ENCODE peak calls at places on chromosomes 1 and 21, in four cellular contexts. One of them, this sample, is unnamed.

GRCh38 chr1:204714194-204714860 is 28.8 kb upstream of the LRRN2 start:
- DNase-seq in K562: no peak
- DNase-seq in GM12878: no peak
- DNase-seq in HepG2: no peak
- DNase-seq in this sample: no peak

GRCh38 chr1:189510827-189511226 is 966.8 kb downstream of the BRINP3 start:
- DNase-seq in K562: no peak
- DNase-seq in GM12878: no peak
- DNase-seq in HepG2: no peak
- DNase-seq in this sample: no peak

GRCh38 chr1:79259390-79260336 is 253.1 kb upstream of the ADGRL4 start:
- DNase-seq in K562: no peak
- DNase-seq in GM12878: no peak
- DNase-seq in HepG2: no peak
- DNase-seq in this sample: no peak

GRCh38 chr1:48678684-48679083 is 98.0 kb downstream of the BEND5 start:
- DNase-seq in K562: no peak
- DNase-seq in GM12878: no peak
- DNase-seq in HepG2: no peak
- DNase-seq in this sample: no peak

GRCh38 chr1:41735587-41736290 is 183.0 kb downstream of the HIVEP3 start:
- DNase-seq in K562: no peak
- DNase-seq in GM12878: no peak
- DNase-seq in HepG2: no peak
- DNase-seq in this sample: no peak

GRCh38 chr1:100671604-100672003 is 47.9 kb upstream of the VCAM1 start:
- DNase-seq in K562: no peak
- DNase-seq in GM12878: no peak
- DNase-seq in HepG2: no peak
- DNase-seq in this sample: no peak

GRCh38 chr1:28437260-28437923 is 67.9 kb downstream of the PHACTR4 start:
- DNase-seq in K562: peak; percentile 63
- DNase-seq in GM12878: no peak
- DNase-seq in HepG2: peak; percentile 58
- DNase-seq in this sample: no peak

GRCh38 chr1:226915672-226915995 is 24.5 kb upstream of the COQ8A start:
- DNase-seq in K562: peak; percentile 42
- DNase-seq in GM12878: no peak
- DNase-seq in HepG2: no peak
- DNase-seq in this sample: no peak

GRCh38 chr21:43188712-43189151 is 19.9 kb downstream of the CRYAA start:
- DNase-seq in K562: no peak
- DNase-seq in GM12878: no peak
- DNase-seq in HepG2: no peak
- DNase-seq in this sample: no peak

GRCh38 chr1:43437031-43437973 is 16.4 kb downstream of the HYI start:
- DNase-seq in K562: no peak
- DNase-seq in GM12878: no peak
- DNase-seq in HepG2: no peak
- DNase-seq in this sample: no peak

GRCh38 chr1:85623061-85623471 is 42.5 kb downstream of the CCN1 start:
- DNase-seq in K562: no peak
- DNase-seq in GM12878: no peak
- DNase-seq in HepG2: no peak
- DNase-seq in this sample: no peak

GRCh38 chr21:45516071-45516670 is 26.1 kb downstream of the SLC19A1 start:
- DNase-seq in K562: no peak
- DNase-seq in GM12878: no peak
- DNase-seq in HepG2: no peak
- DNase-seq in this sample: no peak

GRCh38 chr1:19014765-19015164 is 58.3 kb upstream of the IFFO2 start:
- DNase-seq in K562: no peak
- DNase-seq in GM12878: no peak
- DNase-seq in HepG2: no peak
- DNase-seq in this sample: peak; percentile 24

GRCh38 chr1:61079898-61080336 is 2.4 kb upstream of the NFIA start:
- DNase-seq in K562: peak; percentile 96
- DNase-seq in GM12878: no peak
- DNase-seq in HepG2: peak; percentile 77
- DNase-seq in this sample: peak; percentile 56

GRCh38 chr1:180173952-180174351 is 19.3 kb downstream of the QSOX1 start:
- DNase-seq in K562: no peak
- DNase-seq in GM12878: no peak
- DNase-seq in HepG2: no peak
- DNase-seq in this sample: no peak

GRCh38 chr1:6248798-6249731 is 5.1 kb downstream of the HES3 start:
- DNase-seq in K562: peak; percentile 65
- DNase-seq in GM12878: no peak
- DNase-seq in HepG2: no peak
- DNase-seq in this sample: no peak

GRCh38 chr21:37565530-37566223 is 199.1 kb downstream of the DYRK1A start:
- DNase-seq in K562: peak; percentile 62
- DNase-seq in GM12878: no peak
- DNase-seq in HepG2: peak; percentile 90
- DNase-seq in this sample: no peak

GRCh38 chr1:155729031-155729898 is 40.4 kb downstream of the DAP3 start:
- DNase-seq in K562: peak; percentile 67
- DNase-seq in GM12878: no peak
- DNase-seq in HepG2: peak; percentile 76
- DNase-seq in this sample: peak; percentile 73

GRCh38 chr1:169604781-169605560 is 18.7 kb upstream of the F5 start:
- DNase-seq in K562: no peak
- DNase-seq in GM12878: peak; percentile 55
- DNase-seq in HepG2: no peak
- DNase-seq in this sample: no peak

GRCh38 chr1:44246806-44247205 is 33.5 kb downstream of the DMAP1 start:
- DNase-seq in K562: no peak
- DNase-seq in GM12878: no peak
- DNase-seq in HepG2: no peak
- DNase-seq in this sample: no peak

GRCh38 chr1:61436491-61437120 is 288.3 kb downstream of the TM2D1 start:
- DNase-seq in K562: no peak
- DNase-seq in GM12878: no peak
- DNase-seq in HepG2: no peak
- DNase-seq in this sample: no peak

GRCh38 chr1:223210786-223211115 is 67.7 kb upstream of the TLR5 start:
- DNase-seq in K562: peak; percentile 65
- DNase-seq in GM12878: no peak
- DNase-seq in HepG2: no peak
- DNase-seq in this sample: no peak

GRCh38 chr1:6282577-6283270 is 21.8 kb upstream of the GPR153 start:
- DNase-seq in K562: no peak
- DNase-seq in GM12878: no peak
- DNase-seq in HepG2: no peak
- DNase-seq in this sample: no peak

GRCh38 chr1:112877741-112878140 is 78.3 kb downstream of the SLC16A1 start:
- DNase-seq in K562: no peak
- DNase-seq in GM12878: no peak
- DNase-seq in HepG2: no peak
- DNase-seq in this sample: no peak

GRCh38 chr1:233479026-233479890 is 134.6 kb upstream of the KCNK1 start:
- DNase-seq in K562: no peak
- DNase-seq in GM12878: no peak
- DNase-seq in HepG2: peak; percentile 7
- DNase-seq in this sample: no peak
- TF ChIP-seq BRCA1 in K562: no peak
- TF ChIP-seq BRCA1 in GM12878: no peak
- TF ChIP-seq BRCA1 in HepG2: no peak
- TF ChIP-seq BRCA1 in this sample: no peak

DNA sequence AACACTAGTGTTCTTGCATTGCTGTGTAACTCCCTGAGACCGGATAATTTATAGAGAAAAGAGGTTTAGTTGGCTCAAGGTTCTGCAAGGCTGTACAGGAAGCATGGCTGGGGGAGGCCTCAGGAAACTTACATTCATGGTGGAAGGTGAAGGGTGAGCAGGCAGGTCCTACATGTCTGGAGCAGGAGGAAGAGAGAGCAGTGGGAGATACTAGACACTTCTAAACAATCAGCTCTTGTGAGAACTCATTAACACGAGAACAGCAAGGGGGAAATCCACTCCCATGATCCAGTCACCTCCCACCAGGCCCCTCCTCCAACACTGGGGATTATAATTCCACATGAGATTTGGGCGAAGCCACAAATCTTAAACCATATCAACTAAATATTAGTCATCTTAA is 30.1 kb downstream of the RNF2 start:
- DNase-seq in K562: no peak
- DNase-seq in GM12878: no peak
- DNase-seq in HepG2: no peak
- DNase-seq in this sample: no peak
- TF ChIP-seq SRF in K562: no peak
- TF ChIP-seq SRF in GM12878: no peak
- TF ChIP-seq SRF in HepG2: no peak
- TF ChIP-seq SRF in this sample: no peak

DNA sequence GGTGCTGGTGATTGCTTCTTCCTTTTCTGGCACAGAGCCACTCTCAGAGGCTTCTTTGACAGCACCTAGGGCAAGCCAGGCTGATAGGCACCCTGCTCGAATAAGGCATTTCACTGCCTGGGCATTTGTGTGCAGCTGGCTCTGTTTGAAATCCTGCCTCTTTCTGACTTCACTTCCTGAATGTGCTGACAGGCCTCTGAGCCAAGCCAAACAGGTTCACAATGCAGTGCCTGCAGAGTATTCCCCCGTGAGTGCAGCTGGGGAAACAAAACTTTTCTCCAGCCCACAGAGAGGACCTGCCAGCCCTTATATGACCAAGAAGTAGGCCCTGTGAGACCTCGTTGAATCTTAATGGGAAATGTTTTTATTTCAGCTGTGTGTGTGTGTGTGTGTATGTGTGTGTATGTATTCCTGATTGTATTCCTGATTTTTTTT is 10.4 kb downstream of the JUN start:
- DNase-seq in K562: no peak
- DNase-seq in GM12878: no peak
- DNase-seq in HepG2: no peak
- DNase-seq in this sample: no peak
- TF ChIP-seq POLR2AphosphoS5 in K562: no peak
- TF ChIP-seq POLR2AphosphoS5 in GM12878: no peak
- TF ChIP-seq POLR2AphosphoS5 in HepG2: no peak
- TF ChIP-seq POLR2AphosphoS5 in this sample: no peak

GRCh38 chr1:7648761-7649384 is 122.2 kb upstream of the VAMP3 start:
- DNase-seq in K562: no peak
- DNase-seq in GM12878: no peak
- DNase-seq in HepG2: no peak
- DNase-seq in this sample: no peak
- TF ChIP-seq BRCA1 in K562: no peak
- TF ChIP-seq BRCA1 in GM12878: no peak
- TF ChIP-seq BRCA1 in HepG2: no peak
- TF ChIP-seq BRCA1 in this sample: no peak

GRCh38 chr1:182259963-182260362 is 131.6 kb downstream of the GLUL start:
- DNase-seq in K562: no peak
- DNase-seq in GM12878: no peak
- DNase-seq in HepG2: no peak
- DNase-seq in this sample: no peak

GRCh38 chr1:182262425-182262824 is 129.2 kb downstream of the GLUL start:
- DNase-seq in K562: peak; percentile 69
- DNase-seq in GM12878: no peak
- DNase-seq in HepG2: no peak
- DNase-seq in this sample: no peak

GRCh38 chr1:182261655-182262054 is 129.9 kb downstream of the GLUL start:
- DNase-seq in K562: no peak
- DNase-seq in GM12878: no peak
- DNase-seq in HepG2: no peak
- DNase-seq in this sample: no peak

GRCh38 chr1:182259229-182259872 is 132.2 kb downstream of the GLUL start:
- DNase-seq in K562: peak; percentile 87
- DNase-seq in GM12878: peak; percentile 66
- DNase-seq in HepG2: no peak
- DNase-seq in this sample: no peak

GRCh38 chr1:182260516-182260915 is 131.1 kb downstream of the GLUL start:
- DNase-seq in K562: peak; percentile 58
- DNase-seq in GM12878: no peak
- DNase-seq in HepG2: no peak
- DNase-seq in this sample: no peak
- TF ChIP-seq SRF in K562: no peak
- TF ChIP-seq SRF in GM12878: no peak
- TF ChIP-seq SRF in HepG2: no peak
- TF ChIP-seq SRF in this sample: no peak

GRCh38 chr1:31300193-31300592 is 3.4 kb downstream of the ZCCHC17 start:
- DNase-seq in K562: no peak
- DNase-seq in GM12878: no peak
- DNase-seq in HepG2: no peak
- DNase-seq in this sample: no peak

GRCh38 chr1:31299365-31299764 is 2.5 kb downstream of the ZCCHC17 start:
- DNase-seq in K562: peak; percentile 25
- DNase-seq in GM12878: no peak
- DNase-seq in HepG2: no peak
- DNase-seq in this sample: no peak

GRCh38 chr1:31295874-31296485 is 608 bp downstream of the SNRNP40 start:
- DNase-seq in K562: peak; percentile 7
- DNase-seq in GM12878: no peak
- DNase-seq in HepG2: no peak
- DNase-seq in this sample: no peak

GRCh38 chr1:31297273-31298247 is 728 bp downstream of the ZCCHC17 start:
- DNase-seq in K562: peak; percentile 23
- DNase-seq in GM12878: no peak
- DNase-seq in HepG2: peak; percentile 2
- DNase-seq in this sample: no peak

DNA sequence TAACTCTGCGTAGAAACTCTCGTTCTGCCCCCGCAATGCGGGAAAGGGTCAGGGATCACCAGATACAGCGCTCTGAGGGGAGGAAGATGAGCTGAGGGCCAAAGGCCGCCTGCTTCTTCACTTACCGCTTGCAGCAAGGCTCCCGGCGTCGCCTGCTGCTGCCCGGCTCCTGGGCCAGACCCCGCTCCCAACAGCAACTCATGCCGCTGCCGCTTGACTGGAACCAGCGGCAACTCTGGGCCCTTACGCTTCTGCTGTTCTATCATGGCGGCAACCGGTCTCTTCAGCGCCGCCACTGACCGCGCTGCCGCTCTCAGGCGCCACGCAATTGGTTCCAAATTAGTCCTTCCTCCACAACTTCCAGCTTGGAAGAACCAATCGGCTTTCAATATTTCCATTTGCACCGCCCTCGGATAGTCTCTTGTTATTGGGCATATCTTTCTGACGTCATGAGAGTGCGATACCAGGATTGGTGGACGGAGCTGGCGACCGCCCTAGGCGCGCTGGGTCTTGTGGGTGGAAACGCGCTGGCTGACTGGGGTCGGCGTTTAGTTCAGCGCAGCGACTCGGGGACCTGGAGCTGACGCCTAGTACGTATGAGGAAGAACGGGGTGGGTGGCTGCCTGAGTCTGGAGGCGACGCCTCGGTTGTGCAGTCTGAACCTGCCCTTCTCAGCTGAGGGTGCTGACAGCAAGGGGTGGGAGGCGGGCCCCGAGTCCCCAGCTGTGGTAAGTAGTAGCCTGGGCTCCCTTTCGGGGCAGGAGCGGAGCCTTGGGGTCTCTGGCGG is at the start of the genes SNRNP40 and ZCCHC17:
- DNase-seq in K562: peak; percentile 100
- DNase-seq in GM12878: peak; percentile 98
- DNase-seq in HepG2: peak; percentile 100
- DNase-seq in this sample: peak; percentile 96
- TF ChIP-seq POLR2AphosphoS5 in K562: peak; percentile 86
- TF ChIP-seq POLR2AphosphoS5 in GM12878: peak; percentile 98
- TF ChIP-seq POLR2AphosphoS5 in HepG2: peak; percentile 95
- TF ChIP-seq POLR2AphosphoS5 in this sample: peak; percentile 94

GRCh38 chr1:38456564-38456876 is 403.1 kb downstream of the RRAGC start:
- DNase-seq in K562: no peak
- DNase-seq in GM12878: no peak
- DNase-seq in HepG2: no peak
- DNase-seq in this sample: no peak
- TF ChIP-seq BRCA1 in K562: no peak
- TF ChIP-seq BRCA1 in GM12878: no peak
- TF ChIP-seq BRCA1 in HepG2: no peak
- TF ChIP-seq BRCA1 in this sample: no peak

This sample was measured in H1.